ENCODE peak calls at places on chromosomes 4 and X, in four cellular contexts. One of them, this sample, is unnamed.

GRCh38 chr4:62070291-62070852 is 870.2 kb downstream of the ADGRL3 start:
- DNase-seq in CD4-positive, alpha-beta memory T cell: no peak
- DNase-seq in psoas muscle: no peak
- DNase-seq in mesenchymal stem cell: no peak
- DNase-seq in this sample: no peak

GRCh38 chr4:3516061-3516835 is 16.0 kb downstream of the LRPAP1 start:
- DNase-seq in CD4-positive, alpha-beta memory T cell: peak
- DNase-seq in psoas muscle: peak
- DNase-seq in mesenchymal stem cell: no peak
- DNase-seq in this sample: no peak

GRCh38 chr4:137960371-137961050 is 281.6 kb downstream of the SLC7A11 start:
- DNase-seq in CD4-positive, alpha-beta memory T cell: no peak
- DNase-seq in psoas muscle: no peak
- DNase-seq in mesenchymal stem cell: peak
- DNase-seq in this sample: no peak

GRCh38 chr4:76950052-76950845 is 697 bp downstream of the SEPTIN11 start:
- DNase-seq in CD4-positive, alpha-beta memory T cell: peak
- DNase-seq in psoas muscle: peak
- DNase-seq in mesenchymal stem cell: peak
- DNase-seq in this sample: no peak

GRCh38 chr4:12729384-12729783 is 754.8 kb downstream of the RAB28 start:
- DNase-seq in CD4-positive, alpha-beta memory T cell: no peak
- DNase-seq in psoas muscle: no peak
- DNase-seq in mesenchymal stem cell: peak
- DNase-seq in this sample: no peak

GRCh38 chrX:71302461-71303213 is 1.1 kb downstream of the ITGB1BP2 start:
- DNase-seq in CD4-positive, alpha-beta memory T cell: no peak
- DNase-seq in psoas muscle: no peak
- DNase-seq in mesenchymal stem cell: no peak
- DNase-seq in this sample: no peak

GRCh38 chr4:83316459-83317170 is 18.0 kb downstream of the HPSE start:
- DNase-seq in CD4-positive, alpha-beta memory T cell: no peak
- DNase-seq in psoas muscle: no peak
- DNase-seq in mesenchymal stem cell: no peak
- DNase-seq in this sample: no peak

GRCh38 chrX:86369847-86370630 is 221.8 kb downstream of the DACH2 start:
- DNase-seq in CD4-positive, alpha-beta memory T cell: no peak
- DNase-seq in psoas muscle: no peak
- DNase-seq in mesenchymal stem cell: no peak
- DNase-seq in this sample: peak

GRCh38 chrX:45851434-45851991 is 650.8 kb upstream of the DIPK2B start:
- DNase-seq in CD4-positive, alpha-beta memory T cell: peak
- DNase-seq in psoas muscle: peak
- DNase-seq in mesenchymal stem cell: peak
- DNase-seq in this sample: no peak

GRCh38 chr4:183960021-183960420 is 54.9 kb downstream of the STOX2 start:
- DNase-seq in CD4-positive, alpha-beta memory T cell: no peak
- DNase-seq in psoas muscle: peak
- DNase-seq in mesenchymal stem cell: peak
- DNase-seq in this sample: peak

GRCh38 chr4:3257125-3257690 is 8.2 kb downstream of the MSANTD1 start:
- DNase-seq in CD4-positive, alpha-beta memory T cell: no peak
- DNase-seq in psoas muscle: peak
- DNase-seq in mesenchymal stem cell: no peak
- DNase-seq in this sample: peak

GRCh38 chrX:69616520-69617203 is 749 bp downstream of the EDA start:
- DNase-seq in CD4-positive, alpha-beta memory T cell: peak
- DNase-seq in psoas muscle: peak
- DNase-seq in mesenchymal stem cell: no peak
- DNase-seq in this sample: no peak

GRCh38 chr4:30950737-30951136 is 230.6 kb downstream of the PCDH7 start:
- DNase-seq in CD4-positive, alpha-beta memory T cell: no peak
- DNase-seq in psoas muscle: no peak
- DNase-seq in mesenchymal stem cell: no peak
- DNase-seq in this sample: no peak

GRCh38 chrX:15854080-15854655 is 445 bp downstream of the AP1S2 start:
- DNase-seq in CD4-positive, alpha-beta memory T cell: peak
- DNase-seq in psoas muscle: peak
- DNase-seq in mesenchymal stem cell: peak
- DNase-seq in this sample: no peak

GRCh38 chr4:151031831-151032605 is 16.9 kb upstream of the LRBA start:
- DNase-seq in CD4-positive, alpha-beta memory T cell: no peak
- DNase-seq in psoas muscle: no peak
- DNase-seq in mesenchymal stem cell: peak
- DNase-seq in this sample: no peak

GRCh38 chr4:26197018-26197779 is 123.6 kb upstream of the RBPJ start:
- DNase-seq in CD4-positive, alpha-beta memory T cell: peak
- DNase-seq in psoas muscle: no peak
- DNase-seq in mesenchymal stem cell: peak
- DNase-seq in this sample: no peak

GRCh38 chr4:142815834-142816233 is 30.3 kb downstream of the INPP4B start:
- DNase-seq in CD4-positive, alpha-beta memory T cell: no peak
- DNase-seq in psoas muscle: no peak
- DNase-seq in mesenchymal stem cell: peak
- DNase-seq in this sample: no peak

GRCh38 chrX:129706395-129707072 is 32.2 kb upstream of the XPNPEP2 start:
- DNase-seq in CD4-positive, alpha-beta memory T cell: no peak
- DNase-seq in psoas muscle: no peak
- DNase-seq in mesenchymal stem cell: no peak
- DNase-seq in this sample: no peak

GRCh38 chr4:54687887-54688841 is 30.4 kb downstream of the KIT start:
- DNase-seq in CD4-positive, alpha-beta memory T cell: peak
- DNase-seq in psoas muscle: no peak
- DNase-seq in mesenchymal stem cell: no peak
- DNase-seq in this sample: no peak

GRCh38 chr4:160194716-160195115 is 1091.8 kb downstream of the RAPGEF2 start:
- DNase-seq in CD4-positive, alpha-beta memory T cell: no peak
- DNase-seq in psoas muscle: no peak
- DNase-seq in mesenchymal stem cell: no peak
- DNase-seq in this sample: no peak

GRCh38 chrX:41009816-41010187 is 75.4 kb upstream of the USP9X start:
- DNase-seq in CD4-positive, alpha-beta memory T cell: no peak
- DNase-seq in psoas muscle: no peak
- DNase-seq in mesenchymal stem cell: no peak
- DNase-seq in this sample: no peak
- H3K4me3 ChIP-seq in CD4-positive, alpha-beta memory T cell: peak
- H3K4me3 ChIP-seq in psoas muscle: peak
- H3K4me3 ChIP-seq in mesenchymal stem cell: no peak
- H3K4me3 ChIP-seq in this sample: no peak

GRCh38 chrX:120253784-120254183 is 3.2 kb downstream of the ZBTB33 start:
- DNase-seq in CD4-positive, alpha-beta memory T cell: no peak
- DNase-seq in psoas muscle: no peak
- DNase-seq in mesenchymal stem cell: no peak
- DNase-seq in this sample: no peak
- H3K4me3 ChIP-seq in CD4-positive, alpha-beta memory T cell: no peak
- H3K4me3 ChIP-seq in psoas muscle: no peak
- H3K4me3 ChIP-seq in mesenchymal stem cell: no peak
- H3K4me3 ChIP-seq in this sample: no peak

GRCh38 chrX:103811858-103812257 is 20.2 kb downstream of the RAB9B start:
- DNase-seq in CD4-positive, alpha-beta memory T cell: no peak
- DNase-seq in psoas muscle: no peak
- DNase-seq in mesenchymal stem cell: no peak
- DNase-seq in this sample: no peak
- H3K4me3 ChIP-seq in CD4-positive, alpha-beta memory T cell: no peak
- H3K4me3 ChIP-seq in psoas muscle: no peak
- H3K4me3 ChIP-seq in mesenchymal stem cell: no peak
- H3K4me3 ChIP-seq in this sample: no peak

GRCh38 chrX:1300449-1300848 is 31.8 kb downstream of the CSF2RA start:
- DNase-seq in CD4-positive, alpha-beta memory T cell: no peak
- DNase-seq in psoas muscle: no peak
- DNase-seq in mesenchymal stem cell: no peak
- DNase-seq in this sample: no peak
- H3K4me3 ChIP-seq in CD4-positive, alpha-beta memory T cell: no peak
- H3K4me3 ChIP-seq in psoas muscle: no peak
- H3K4me3 ChIP-seq in mesenchymal stem cell: no peak
- H3K4me3 ChIP-seq in this sample: no peak

GRCh38 chr4:140082399-140082758 is 71.6 kb downstream of the MAML3 start:
- DNase-seq in CD4-positive, alpha-beta memory T cell: no peak
- DNase-seq in psoas muscle: no peak
- DNase-seq in mesenchymal stem cell: no peak
- DNase-seq in this sample: no peak

GRCh38 chr4:140085924-140086323 is 68.1 kb downstream of the MAML3 start:
- DNase-seq in CD4-positive, alpha-beta memory T cell: no peak
- DNase-seq in psoas muscle: no peak
- DNase-seq in mesenchymal stem cell: no peak
- DNase-seq in this sample: peak

GRCh38 chr4:140085062-140085622 is 68.8 kb downstream of the MAML3 start:
- DNase-seq in CD4-positive, alpha-beta memory T cell: no peak
- DNase-seq in psoas muscle: no peak
- DNase-seq in mesenchymal stem cell: peak
- DNase-seq in this sample: no peak

GRCh38 chr4:140083320-140083719 is 70.7 kb downstream of the MAML3 start:
- DNase-seq in CD4-positive, alpha-beta memory T cell: no peak
- DNase-seq in psoas muscle: no peak
- DNase-seq in mesenchymal stem cell: no peak
- DNase-seq in this sample: no peak

DNA sequence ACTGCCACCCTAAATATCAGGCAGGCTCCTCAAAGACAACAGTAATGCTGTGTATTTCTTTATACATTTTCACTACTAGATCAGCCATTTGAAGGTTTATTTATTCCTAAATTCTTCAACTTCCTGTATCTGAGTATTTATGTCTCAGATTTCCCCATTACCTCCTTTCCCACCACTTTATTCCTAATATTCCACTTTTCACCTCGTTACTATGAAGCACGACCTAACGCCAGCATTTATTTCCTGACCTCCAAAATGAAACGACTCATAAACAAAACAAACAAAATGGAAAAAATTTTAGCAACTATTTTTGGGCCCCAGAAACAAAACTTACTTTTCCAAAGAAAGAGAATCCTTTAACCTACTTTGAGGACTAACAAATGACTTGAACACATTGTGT is 69.6 kb downstream of the MAML3 start:
- DNase-seq in CD4-positive, alpha-beta memory T cell: no peak
- DNase-seq in psoas muscle: no peak
- DNase-seq in mesenchymal stem cell: no peak
- DNase-seq in this sample: no peak
- H3K4me3 ChIP-seq in CD4-positive, alpha-beta memory T cell: no peak
- H3K4me3 ChIP-seq in psoas muscle: no peak
- H3K4me3 ChIP-seq in mesenchymal stem cell: no peak
- H3K4me3 ChIP-seq in this sample: no peak

GRCh38 chrX:131572372-131573014 is 28.6 kb downstream of the OR13H1 start:
- DNase-seq in CD4-positive, alpha-beta memory T cell: no peak
- DNase-seq in psoas muscle: no peak
- DNase-seq in mesenchymal stem cell: peak
- DNase-seq in this sample: peak

GRCh38 chrX:131577999-131578734 is 34.3 kb downstream of the OR13H1 start:
- DNase-seq in CD4-positive, alpha-beta memory T cell: no peak
- DNase-seq in psoas muscle: no peak
- DNase-seq in mesenchymal stem cell: no peak
- DNase-seq in this sample: no peak

DNA sequence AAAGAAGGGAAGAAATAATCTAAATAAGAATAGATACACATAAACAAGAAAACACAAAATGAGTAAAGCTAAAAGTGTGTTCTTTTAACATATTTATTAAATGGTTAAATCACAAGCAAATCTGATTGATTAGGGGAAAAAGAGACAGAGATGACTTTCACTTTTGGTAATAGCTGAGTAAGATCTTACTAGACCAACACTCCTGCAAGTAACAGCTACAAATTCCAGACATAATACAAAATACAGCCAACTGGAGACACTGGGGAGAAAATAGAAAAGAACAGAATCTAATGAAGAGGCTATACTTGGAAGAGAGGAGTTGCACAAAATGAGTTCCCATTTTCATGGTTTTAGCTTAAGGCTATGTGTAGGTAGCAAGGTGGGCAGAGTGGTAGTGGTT is 33.6 kb downstream of the OR13H1 start:
- DNase-seq in CD4-positive, alpha-beta memory T cell: no peak
- DNase-seq in psoas muscle: no peak
- DNase-seq in mesenchymal stem cell: no peak
- DNase-seq in this sample: no peak
- H3K4me3 ChIP-seq in CD4-positive, alpha-beta memory T cell: no peak
- H3K4me3 ChIP-seq in psoas muscle: no peak
- H3K4me3 ChIP-seq in mesenchymal stem cell: no peak
- H3K4me3 ChIP-seq in this sample: peak